ENCODE peak calls at places on chromosome 2, in nine cellular contexts. A is hepatocyte, V is aorta, T is breast epithelium, R is PC-3, K is A549, U is fibroblast of lung, X is AG04450, G is right cardiac atrium. W is an unnamed sample.

GRCh38 chr2:209383212-209383611 is 40.6 kb upstream of the MAP2 start:
- DNase-seq in R (peak), K (peak), T (no peak), U (peak), A (peak), V (no peak), G (no peak), X (peak), W (peak)

GRCh38 chr2:170073288-170073687 is 104.7 kb upstream of the MYO3B start:
- DNase-seq in G (no peak), R (peak), U (peak), A (no peak), X (peak), K (no peak), T (no peak), V (peak), W (no peak)

GRCh38 chr2:38495880-38496279 is 106.8 kb downstream of the HNRNPLL start:
- DNase-seq in A (no peak), T (no peak), K (no peak), G (no peak), X (no peak), U (no peak), R (no peak), V (no peak), W (no peak)

GRCh38 chr2:241768850-241769249 is 7.8 kb upstream of the GAL3ST2 start:
- DNase-seq in G (no peak), A (no peak), T (no peak), R (no peak), X (no peak), K (no peak), U (no peak), V (no peak), W (no peak)

GRCh38 chr2:69637923-69638322 is 5.6 kb downstream of the AAK1 start:
- DNase-seq in X (no peak), R (no peak), A (no peak), T (no peak), V (no peak), U (no peak), G (no peak), K (no peak), W (no peak)

GRCh38 chr2:158686166-158686792 is 108.8 kb upstream of the DAPL1 start:
- DNase-seq in G (peak), K (no peak), R (no peak), A (no peak), V (no peak), T (no peak), X (no peak), U (peak), W (no peak)

GRCh38 chr2:17918789-17919188 is 40.3 kb downstream of the KCNS3 start:
- DNase-seq in A (peak), T (no peak), K (no peak), G (no peak), X (no peak), U (no peak), R (peak), V (no peak), W (no peak)

GRCh38 chr2:20617892-20618467 is 32.9 kb downstream of the HS1BP3 start:
- DNase-seq in R (peak), T (peak), U (peak), X (peak), V (peak), G (peak), K (peak), A (peak), W (peak)

GRCh38 chr2:20223345-20224190 is 1.4 kb downstream of the SDC1 start:
- DNase-seq in X (no peak), R (peak), T (peak), A (peak), G (peak), V (no peak), U (peak), K (peak), W (no peak)

GRCh38 chr2:158968396-158969161 is at the start of gene TANC1:
- DNase-seq in K (peak), U (peak), X (peak), R (peak), G (peak), V (peak), A (peak), T (peak), W (no peak)

GRCh38 chr2:68426885-68427579 is 40.1 kb downstream of the FBXO48 start:
- DNase-seq in T (no peak), V (no peak), K (no peak), G (no peak), U (peak), R (peak), X (peak), A (no peak), W (no peak)

GRCh38 chr2:106851475-106851874 is 34.5 kb downstream of the ST6GAL2 start:
- DNase-seq in G (no peak), X (no peak), R (no peak), K (no peak), U (no peak), T (no peak), A (no peak), V (no peak), W (no peak)

GRCh38 chr2:18966131-18966530 is 376.8 kb upstream of the NT5C1B start:
- DNase-seq in G (no peak), A (no peak), U (no peak), R (no peak), X (no peak), T (no peak), K (no peak), V (no peak), W (no peak)

GRCh38 chr2:60353406-60353800 is 200.1 kb downstream of the BCL11A start:
- DNase-seq in G (no peak), T (no peak), V (no peak), A (no peak), K (no peak), R (no peak), U (no peak), X (no peak), W (no peak)

GRCh38 chr2:119786312-119786711 is 26.6 kb downstream of the PTPN4 start:
- DNase-seq in K (no peak), A (no peak), R (no peak), T (no peak), V (no peak), G (no peak), X (no peak), U (peak), W (no peak)

GRCh38 chr2:188609321-188610049 is 317.8 kb downstream of the GULP1 start:
- DNase-seq in A (no peak), R (peak), U (peak), K (no peak), V (no peak), X (no peak), G (no peak), T (no peak), W (no peak)

GRCh38 chr2:65845442-65846182 is 413.2 kb upstream of the SPRED2 start:
- DNase-seq in U (no peak), X (no peak), V (no peak), A (no peak), R (no peak), T (no peak), K (no peak), G (no peak), W (no peak)

GRCh38 chr2:186891219-186891621 is 42.2 kb upstream of the ZSWIM2 start:
- DNase-seq in V (no peak), G (no peak), X (no peak), K (no peak), A (no peak), R (peak), U (peak), T (no peak), W (no peak)

GRCh38 chr2:85409719-85410583 is at the start of gene CAPG:
- DNase-seq in R (peak), K (no peak), T (peak), X (no peak), U (no peak), V (peak), A (peak), G (peak), W (no peak)

GRCh38 chr2:66446924-66447323 is 12.0 kb downstream of the MEIS1 start:
- DNase-seq in A (no peak), X (no peak), U (peak), K (no peak), T (no peak), R (no peak), G (no peak), V (no peak), W (no peak)

GRCh38 chr2:131641414-131642206 is 113.9 kb downstream of the CCDC74A start:
- DNase-seq in R (no peak), T (no peak), K (no peak), G (no peak), A (no peak), X (no peak), U (peak), V (no peak), W (no peak)

GRCh38 chr2:23926289-23926749 is 604 bp downstream of the ATAD2B start:
- DNase-seq in K (peak), A (no peak), X (no peak), T (peak), G (peak), U (no peak), V (peak), R (no peak), W (no peak)

GRCh38 chr2:235463893-235464292 is 29.9 kb upstream of the AGAP1 start:
- DNase-seq in G (peak), T (no peak), A (no peak), V (no peak), R (no peak), U (no peak), K (no peak), X (no peak), W (no peak)

GRCh38 chr2:69779258-69779989 is 37.5 kb downstream of the ANXA4 start:
- DNase-seq in T (no peak), R (peak), G (no peak), U (no peak), V (no peak), X (no peak), K (peak), A (peak), W (no peak)

GRCh38 chr2:203960791-203961190 is 24.2 kb downstream of the ICOS start:
- DNase-seq in A (no peak), X (no peak), T (no peak), U (no peak), K (no peak), V (no peak), R (no peak), G (no peak), W (no peak)

GRCh38 chr2:113103958-113104627 is 23.3 kb upstream of the IL1RN start:
- DNase-seq in T (no peak), A (no peak), U (no peak), G (no peak), R (no peak), K (no peak), V (no peak), X (no peak), W (no peak)

GRCh38 chr2:169653636-169654035 is 40.6 kb downstream of the CFAP210 start:
- DNase-seq in V (no peak), X (no peak), T (no peak), U (no peak), A (no peak), K (no peak), G (no peak), R (peak), W (no peak)

GRCh38 chr2:21118302-21118920 is 5.4 kb upstream of the TDRD15 start:
- DNase-seq in T (no peak), V (no peak), U (peak), K (peak), X (no peak), A (peak), G (no peak), R (peak), W (peak)

GRCh38 chr2:238097988-238098853 is 1.9 kb upstream of the ESPNL start:
- DNase-seq in T (no peak), X (peak), V (peak), R (peak), A (peak), G (peak), U (peak), K (peak), W (peak)

GRCh38 chr2:72176281-72176680 is 28.6 kb upstream of the CYP26B1 start:
- DNase-seq in G (no peak), A (no peak), K (no peak), X (no peak), T (no peak), V (no peak), U (no peak), R (no peak), W (no peak)

GRCh38 chr2:226611196-226611943 is 188.2 kb downstream of the IRS1 start:
- DNase-seq in U (no peak), R (peak), A (no peak), T (no peak), V (no peak), K (no peak), G (no peak), X (no peak), W (no peak)

GRCh38 chr2:226607379-226607778 is 192.2 kb downstream of the IRS1 start:
- DNase-seq in X (no peak), G (no peak), K (no peak), A (no peak), R (no peak), U (peak), T (no peak), V (no peak), W (no peak)

GRCh38 chr2:226609361-226609760 is 190.3 kb downstream of the IRS1 start:
- DNase-seq in R (no peak), T (no peak), K (no peak), V (no peak), G (no peak), A (peak), X (peak), U (peak), W (no peak)

GRCh38 chr2:226605642-226606041 is 194.0 kb downstream of the IRS1 start:
- DNase-seq in U (no peak), R (no peak), T (no peak), A (no peak), X (no peak), K (no peak), G (no peak), V (no peak), W (no peak)

GRCh38 chr2:226608393-226608955 is 191.1 kb downstream of the IRS1 start:
- DNase-seq in R (no peak), U (no peak), X (no peak), K (no peak), V (no peak), T (no peak), A (no peak), G (no peak), W (no peak)
- H3K27ac ChIP-seq in R (no peak), U (no peak), X (no peak), K (no peak), V (no peak), T (no peak), A (no peak), G (no peak), W (no peak)

GRCh38 chr2:25293145-25293544 is 48.6 kb downstream of the DNMT3A start:
- DNase-seq in X (no peak), T (no peak), A (no peak), U (no peak), V (no peak), K (no peak), R (no peak), G (no peak), W (no peak)

GRCh38 chr2:25297738-25298137 is 44.0 kb downstream of the DNMT3A start:
- DNase-seq in K (no peak), V (no peak), G (peak), A (no peak), X (no peak), U (no peak), T (no peak), R (no peak), W (no peak)

GRCh38 chr2:25294573-25295462 is 46.9 kb downstream of the DNMT3A start:
- DNase-seq in A (no peak), T (peak), V (peak), G (peak), U (peak), R (peak), K (no peak), X (no peak), W (no peak)

GRCh38 chr2:25293958-25294513 is 47.7 kb downstream of the DNMT3A start:
- DNase-seq in R (no peak), U (no peak), V (no peak), K (no peak), X (no peak), T (no peak), G (peak), A (no peak), W (no peak)

GRCh38 chr2:25295654-25296053 is 46.1 kb downstream of the DNMT3A start:
- DNase-seq in X (no peak), K (no peak), V (no peak), T (no peak), R (no peak), G (peak), A (no peak), U (no peak), W (no peak)
- H3K4me3 ChIP-seq in X (no peak), K (no peak), V (no peak), T (peak), R (no peak), G (no peak), A (no peak), U (no peak), W (no peak)

GRCh38 chr2:8582850-8583399 is 98.9 kb upstream of the ID2 start:
- DNase-seq in T (no peak), U (no peak), R (no peak), X (no peak), K (no peak), A (no peak), V (no peak), G (peak), W (no peak)

GRCh38 chr2:8581048-8581561 is 100.8 kb upstream of the ID2 start:
- DNase-seq in G (peak), U (no peak), K (no peak), V (no peak), X (no peak), R (no peak), A (no peak), T (no peak), W (no peak)

GRCh38 chr2:8582191-8582849 is 99.5 kb upstream of the ID2 start:
- DNase-seq in A (no peak), K (no peak), R (no peak), U (no peak), G (no peak), X (no peak), V (no peak), T (no peak), W (no peak)

GRCh38 chr2:8580316-8581047 is 101.4 kb upstream of the ID2 start:
- DNase-seq in G (no peak), U (no peak), A (no peak), V (no peak), T (no peak), K (no peak), X (no peak), R (no peak), W (no peak)

GRCh38 chr2:8581601-8582041 is 100.2 kb upstream of the ID2 start:
- DNase-seq in R (no peak), V (no peak), A (no peak), K (no peak), X (no peak), G (no peak), T (no peak), U (no peak), W (no peak)
- H3K27ac ChIP-seq in R (no peak), V (no peak), A (no peak), K (no peak), X (no peak), G (peak), T (no peak), U (no peak), W (no peak)

DNA sequence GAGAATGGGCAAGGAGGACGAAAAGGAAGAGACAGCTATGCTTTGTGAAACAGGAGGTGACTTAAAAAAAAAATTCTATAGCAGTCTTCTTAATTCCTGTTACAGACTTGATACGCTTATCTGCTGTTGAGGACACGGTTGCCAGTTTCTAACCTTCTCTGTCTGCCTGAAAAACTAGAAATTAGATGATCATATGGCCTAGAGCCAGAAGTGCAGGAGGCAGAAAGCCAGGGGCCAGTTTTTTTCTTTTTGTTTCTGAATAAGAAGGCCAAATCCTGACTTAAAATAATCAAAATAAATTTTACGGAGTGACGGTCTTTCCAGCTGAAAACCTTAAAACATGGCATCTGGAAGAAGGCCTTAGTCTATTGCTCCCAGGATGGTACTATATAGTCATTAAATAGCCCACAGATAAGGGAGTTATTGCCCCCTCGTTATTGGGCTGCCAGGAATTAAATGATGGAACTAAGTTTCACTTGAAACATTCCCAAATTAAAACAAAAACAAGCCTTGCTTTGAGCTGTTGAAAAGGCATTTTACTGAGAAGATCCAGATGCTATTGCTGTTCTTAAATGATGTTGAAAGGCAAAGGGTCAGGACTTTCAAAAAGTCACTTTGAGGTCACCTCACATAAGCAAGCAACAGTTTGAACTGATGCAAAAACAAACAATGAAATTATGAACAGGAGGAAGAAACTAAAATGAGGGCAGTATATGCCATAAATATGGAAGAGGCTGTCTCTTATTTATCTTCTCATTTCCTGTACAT is 1.9 kb upstream of the AMMECR1L start:
- DNase-seq in A (no peak), T (no peak), K (no peak), V (no peak), R (no peak), G (no peak), U (peak), X (no peak), W (no peak)
- H3K4me3 ChIP-seq in A (peak), T (peak), K (peak), V (peak), R (peak), G (peak), U (peak), X (peak), W (peak)

W was measured in Panc1.